ENCODE peak calls at places on chromosomes 11 and 22, in five cellular contexts. I, V, U, F and H are unnamed samples.

GRCh38 chr11:121810291-121810690 is 305.7 kb downstream of the BLID start:
- DNase-seq in I (no peak), V (no peak), U (no peak), F (no peak), H (no peak)

GRCh38 chr11:70203749-70204465 is 811 bp downstream of the FADD start:
- DNase-seq in I (peak; percentile 82), V (peak; percentile 40), U (peak; percentile 50), F (peak; percentile 59), H (peak; percentile 19)

GRCh38 chr11:12723410-12724297 is 49.4 kb downstream of the TEAD1 start:
- DNase-seq in I (no peak), V (no peak), U (no peak), F (peak; percentile 73), H (peak; percentile 79)

GRCh38 chr11:1889941-1890855 is 1.5 kb downstream of the PRR33 start:
- DNase-seq in I (peak; percentile 9), V (no peak), U (peak; percentile 37), F (no peak), H (no peak)

GRCh38 chr11:89405629-89406028 is 85.5 kb downstream of the NOX4 start:
- DNase-seq in I (no peak), V (no peak), U (no peak), F (no peak), H (peak; percentile 6)

GRCh38 chr11:96122601-96123044 is 198.7 kb upstream of the MTMR2 start:
- DNase-seq in I (no peak), V (no peak), U (no peak), F (no peak), H (no peak)

GRCh38 chr11:47869548-47870393 is 21.6 kb upstream of the NUP160 start:
- DNase-seq in I (no peak), V (no peak), U (no peak), F (no peak), H (peak; percentile 27)

GRCh38 chr22:17035246-17035645 is 27.2 kb upstream of the GAB4 start:
- DNase-seq in I (no peak), V (no peak), U (no peak), F (no peak), H (no peak)

GRCh38 chr11:122895591-122895990 is 13.0 kb downstream of the JHY start:
- DNase-seq in I (no peak), V (no peak), U (no peak), F (no peak), H (no peak)

GRCh38 chr11:42770444-42771065 is 541.2 kb upstream of the API5 start:
- DNase-seq in I (peak; percentile 9), V (no peak), U (peak; percentile 17), F (peak; percentile 30), H (no peak)

GRCh38 chr22:40001800-40002577 is 7.2 kb downstream of the FAM83F start:
- DNase-seq in I (peak; percentile 56), V (no peak), U (no peak), F (no peak), H (no peak)

GRCh38 chr22:21651521-21652009 is 9.5 kb downstream of the SDF2L1 start:
- DNase-seq in I (peak; percentile 89), V (no peak), U (peak; percentile 71), F (no peak), H (no peak)

GRCh38 chr22:50530857-50531545 is 1.2 kb upstream of the TYMP start:
- DNase-seq in I (no peak), V (no peak), U (no peak), F (peak; percentile 47), H (peak; percentile 76)

GRCh38 chr22:25908755-25909154 is 166.8 kb downstream of the MYO18B start:
- DNase-seq in I (no peak), V (no peak), U (peak; percentile 42), F (no peak), H (no peak)

GRCh38 chr11:130163346-130164220 is 4.0 kb downstream of the ST14 start:
- DNase-seq in I (peak; percentile 53), V (no peak), U (no peak), F (peak; percentile 55), H (no peak)

GRCh38 chr11:101336858-101337257 is 207.2 kb upstream of the PGR start:
- DNase-seq in I (no peak), V (no peak), U (no peak), F (no peak), H (no peak)

GRCh38 chr11:32137263-32137662 is 46.4 kb downstream of the RCN1 start:
- DNase-seq in I (no peak), V (no peak), U (no peak), F (no peak), H (peak; percentile 34)

GRCh38 chr11:101618691-101619090 is 34.9 kb upstream of the TRPC6 start:
- DNase-seq in I (no peak), V (no peak), U (no peak), F (no peak), H (no peak)

GRCh38 chr11:70307176-70307575 is 36.7 kb downstream of the PPFIA1 start:
- DNase-seq in I (no peak), V (no peak), U (no peak), F (no peak), H (no peak)

GRCh38 chr11:35735411-35735810 is 72.8 kb downstream of the TRIM44 start:
- DNase-seq in I (no peak), V (no peak), U (no peak), F (no peak), H (no peak)

GRCh38 chr11:57638005-57638760 is 11.5 kb downstream of the YPEL4 start:
- DNase-seq in I (no peak), V (no peak), U (peak; percentile 98), F (peak; percentile 55), H (no peak)

GRCh38 chr22:36936362-36937116 is 23.1 kb downstream of the CSF2RB start:
- DNase-seq in I (no peak), V (no peak), U (no peak), F (no peak), H (no peak)

GRCh38 chr22:45336971-45337431 is 27.3 kb downstream of the FAM118A start:
- DNase-seq in I (no peak), V (no peak), U (no peak), F (no peak), H (no peak)

GRCh38 chr11:102994101-102994500 is 38.6 kb upstream of the MMP13 start:
- DNase-seq in I (no peak), V (no peak), U (no peak), F (no peak), H (peak; percentile 23)

GRCh38 chr11:9025101-9025850 is 21.5 kb upstream of the NRIP3 start:
- DNase-seq in I (no peak), V (no peak), U (no peak), F (no peak), H (no peak)

GRCh38 chr11:114928260-114928870 is 250.0 kb downstream of the NXPE2 start:
- DNase-seq in I (no peak), V (no peak), U (no peak), F (no peak), H (no peak)

GRCh38 chr11:134025086-134025437 is 43.8 kb upstream of the JAM3 start:
- DNase-seq in I (no peak), V (no peak), U (no peak), F (no peak), H (no peak)

GRCh38 chr22:37943471-37944198 is 9.8 kb downstream of the C22orf23 start:
- DNase-seq in I (no peak), V (no peak), U (no peak), F (no peak), H (no peak)

GRCh38 chr22:40200795-40201194 is 23.1 kb downstream of the TNRC6B start:
- DNase-seq in I (no peak), V (no peak), U (no peak), F (no peak), H (no peak)

GRCh38 chr11:110777765-110778164 is 65.5 kb upstream of the ARHGAP20 start:
- DNase-seq in I (no peak), V (peak; percentile 24), U (no peak), F (no peak), H (no peak)

GRCh38 chr11:6587360-6587953 is 16.0 kb downstream of the RRP8 start:
- DNase-seq in I (no peak), V (no peak), U (no peak), F (no peak), H (no peak)

DNA sequence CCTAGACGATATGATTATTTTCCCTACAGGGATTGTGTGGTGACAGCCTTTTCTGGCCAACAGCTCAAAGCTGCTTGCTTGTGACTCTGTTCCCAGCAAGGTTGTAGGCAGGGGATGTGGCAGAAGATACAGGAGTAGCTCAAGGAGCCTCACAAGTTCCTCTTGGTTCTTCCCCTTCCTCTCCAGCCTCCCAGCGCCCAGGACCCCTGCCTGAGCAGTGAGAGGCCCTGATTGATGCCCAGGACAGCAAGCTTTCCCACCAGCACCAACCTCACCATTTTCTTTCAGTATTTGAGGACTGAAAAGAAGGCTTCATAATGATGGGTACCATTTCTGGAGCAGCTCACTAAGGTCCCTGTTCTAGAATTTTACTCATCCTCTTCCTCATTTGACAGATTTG is 248.0 kb downstream of the TENM4 start:
- DNase-seq in I (no peak), V (no peak), U (no peak), F (no peak), H (no peak)
- TF ChIP-seq ZBTB33 in I (no peak), V (no peak), U (no peak), F (no peak), H (no peak)

GRCh38 chr11:2944953-2945756 is 15.9 kb upstream of the PHLDA2 start:
- DNase-seq in I (no peak), V (no peak), U (peak; percentile 85), F (no peak), H (no peak)
- TF ChIP-seq ZBTB33 in I (no peak), V (no peak), U (no peak), F (no peak), H (no peak)

GRCh38 chr22:33654173-33654890 is 265.9 kb downstream of the LARGE1 start:
- DNase-seq in I (no peak), V (no peak), U (no peak), F (no peak), H (no peak)

GRCh38 chr22:33650244-33650643 is 270.0 kb downstream of the LARGE1 start:
- DNase-seq in I (no peak), V (no peak), U (no peak), F (no peak), H (no peak)

GRCh38 chr22:33652596-33652995 is 267.7 kb downstream of the LARGE1 start:
- DNase-seq in I (no peak), V (no peak), U (no peak), F (peak; percentile 72), H (no peak)

GRCh38 chr22:33656808-33657628 is 263.3 kb downstream of the LARGE1 start:
- DNase-seq in I (no peak), V (no peak), U (peak; percentile 20), F (no peak), H (no peak)

GRCh38 chr22:33653525-33654063 is 266.7 kb downstream of the LARGE1 start:
- DNase-seq in I (no peak), V (no peak), U (no peak), F (no peak), H (no peak)
- TF ChIP-seq ZBTB33 in I (no peak), V (no peak), U (no peak), F (no peak), H (no peak)

GRCh38 chr22:41598081-41598480 is 8.4 kb upstream of the PMM1 start:
- DNase-seq in I (no peak), V (no peak), U (no peak), F (no peak), H (no peak)

GRCh38 chr22:41608386-41608785 is 12.5 kb downstream of the DESI1 start:
- DNase-seq in I (no peak), V (no peak), U (no peak), F (no peak), H (no peak)

GRCh38 chr22:41600976-41601375 is 11.3 kb upstream of the PMM1 start:
- DNase-seq in I (no peak), V (no peak), U (no peak), F (no peak), H (no peak)

GRCh38 chr22:41598891-41599635 is 9.4 kb upstream of the PMM1 start:
- DNase-seq in I (no peak), V (no peak), U (no peak), F (no peak), H (no peak)

GRCh38 chr22:41603873-41604332 is 14.3 kb upstream of the PMM1 start:
- DNase-seq in I (peak; percentile 87), V (peak; percentile 91), U (no peak), F (no peak), H (no peak)
- TF ChIP-seq ZBTB33 in I (no peak), V (no peak), U (no peak), F (no peak), H (no peak)